ENCODE peak calls at places on chromosomes 5 and 9, in six cellular contexts. J is upper lobe of right lung, B is pancreas, N is HCT116, A is PC-3, S is fibroblast of lung. L is an unnamed sample.

GRCh38 chr5:110354896-110355295 is 371.6 kb downstream of the TMEM232 start:
- DNase-seq in N (no peak), J (no peak), B (no peak), A (no peak), S (no peak), L (no peak)

GRCh38 chr9:84136119-84136868 is 155.7 kb downstream of the RMI1 start:
- DNase-seq in S (peak; percentile 48), A (peak; percentile 72), J (no peak), B (no peak), N (no peak), L (no peak)

GRCh38 chr9:113609562-113610318 is 146.2 kb downstream of the RGS3 start:
- DNase-seq in S (peak; percentile 62), N (no peak), J (peak; percentile 86), A (no peak), B (peak; percentile 92), L (peak; percentile 96)

GRCh38 chr5:134006119-134006514 is 1.3 kb upstream of the VDAC1 start:
- DNase-seq in J (no peak), B (no peak), N (no peak), A (no peak), S (no peak), L (no peak)

GRCh38 chr5:943874-944620 is 51.4 kb downstream of the TRIP13 start:
- DNase-seq in N (no peak), A (no peak), J (peak; percentile 40), S (no peak), B (no peak), L (no peak)

GRCh38 chr5:103174147-103174546 is 54.0 kb downstream of the PPIP5K2 start:
- DNase-seq in A (no peak), B (no peak), S (peak; percentile 6), J (no peak), N (no peak), L (peak; percentile 0)

GRCh38 chr5:91058575-91058974 is 324.5 kb downstream of the ARRDC3 start:
- DNase-seq in N (no peak), J (no peak), B (no peak), A (peak; percentile 95), S (no peak), L (no peak)

GRCh38 chr9:76828462-76828861 is 64.2 kb downstream of the PCA3 start:
- DNase-seq in A (no peak), N (no peak), J (no peak), S (peak; percentile 9), B (no peak), L (peak; percentile 38)

GRCh38 chr9:136572003-136572595 is 26.3 kb upstream of the NOTCH1 start:
- DNase-seq in B (peak; percentile 67), N (no peak), J (no peak), A (peak; percentile 4), S (peak; percentile 82), L (peak; percentile 81)

GRCh38 chr5:91212336-91213092 is 170.6 kb downstream of the ARRDC3 start:
- DNase-seq in N (no peak), A (peak; percentile 76), J (no peak), S (peak; percentile 92), B (no peak), L (no peak)

GRCh38 chr9:95726756-95727155 is 148.7 kb upstream of the ERCC6L2 start:
- DNase-seq in B (no peak), A (peak; percentile 62), N (peak; percentile 26), S (peak; percentile 36), J (no peak), L (peak; percentile 72)

GRCh38 chr5:154042751-154043150 is 4.0 kb downstream of the MFAP3 start:
- DNase-seq in J (no peak), A (no peak), B (no peak), S (no peak), N (no peak), L (peak; percentile 52)

GRCh38 chr9:127968717-127969383 is 11.9 kb downstream of the EEIG1 start:
- DNase-seq in B (peak; percentile 85), S (peak; percentile 92), A (peak; percentile 36), J (no peak), N (peak; percentile 67), L (no peak)

GRCh38 chr5:31806566-31806965 is 167.6 kb downstream of the PDZD2 start:
- DNase-seq in N (no peak), J (no peak), S (no peak), A (no peak), B (no peak), L (no peak)

GRCh38 chr5:151923865-151924264 is 786 bp downstream of the GLRA1 start:
- DNase-seq in A (peak; percentile 42), N (no peak), S (no peak), B (no peak), J (no peak), L (peak; percentile 12)

GRCh38 chr5:143101134-143101533 is 302.4 kb downstream of the NR3C1 start:
- DNase-seq in A (no peak), B (no peak), S (no peak), N (no peak), J (no peak), L (no peak)

GRCh38 chr9:71797266-71797665 is 29.0 kb upstream of the CEMIP2 start:
- DNase-seq in J (no peak), B (no peak), S (no peak), N (no peak), A (no peak), L (no peak)

GRCh38 chr9:6788175-6789016 is 30.6 kb downstream of the KDM4C start:
- DNase-seq in S (peak; percentile 61), J (no peak), B (no peak), A (peak; percentile 76), N (peak; percentile 24), L (peak; percentile 44)

GRCh38 chr9:73714294-73714693 is 562.6 kb downstream of the ANXA1 start:
- DNase-seq in S (peak; percentile 44), A (peak; percentile 7), N (no peak), B (no peak), J (no peak), L (no peak)

GRCh38 chr5:76709762-76710161 is 6.2 kb upstream of the F2R start:
- DNase-seq in N (no peak), A (peak; percentile 33), B (no peak), J (no peak), S (peak; percentile 93), L (peak; percentile 71)

GRCh38 chr9:131585375-131585774 is 40.1 kb downstream of the PRRT1B start:
- DNase-seq in J (no peak), A (no peak), N (no peak), S (no peak), B (no peak), L (peak; percentile 43)

GRCh38 chr9:136204838-136205706 is at the start of gene LHX3:
- DNase-seq in A (no peak), B (peak; percentile 78), J (no peak), N (no peak), S (no peak), L (peak; percentile 90)

GRCh38 chr5:1387876-1388275 is 43.0 kb upstream of the CLPTM1L start:
- DNase-seq in N (no peak), B (no peak), J (no peak), A (no peak), S (no peak), L (no peak)

GRCh38 chr5:133292300-133292699 is 240.5 kb downstream of the HSPA4 start:
- DNase-seq in B (no peak), N (peak; percentile 69), A (peak; percentile 66), J (no peak), S (peak; percentile 7), L (no peak)

GRCh38 chr5:79975422-79975821 is 15.6 kb downstream of the MTX3 start:
- DNase-seq in A (no peak), B (no peak), N (no peak), S (peak; percentile 9), J (no peak), L (no peak)

GRCh38 chr9:92208693-92209524 is 84.6 kb downstream of the IARS1 start:
- DNase-seq in B (no peak), N (no peak), S (peak; percentile 23), A (no peak), J (no peak), L (no peak)
- H3K36me3 ChIP-seq in B (peaks cover 22% of the 10 kb centered on the region), N (peaks cover 58% of the 10 kb centered on the region), S (peaks cover 9% of the 10 kb centered on the region), A (peaks cover 29% of the 10 kb centered on the region), J (peaks cover 61% of the 10 kb centered on the region), L (peaks cover 37% of the 10 kb centered on the region)

DNA sequence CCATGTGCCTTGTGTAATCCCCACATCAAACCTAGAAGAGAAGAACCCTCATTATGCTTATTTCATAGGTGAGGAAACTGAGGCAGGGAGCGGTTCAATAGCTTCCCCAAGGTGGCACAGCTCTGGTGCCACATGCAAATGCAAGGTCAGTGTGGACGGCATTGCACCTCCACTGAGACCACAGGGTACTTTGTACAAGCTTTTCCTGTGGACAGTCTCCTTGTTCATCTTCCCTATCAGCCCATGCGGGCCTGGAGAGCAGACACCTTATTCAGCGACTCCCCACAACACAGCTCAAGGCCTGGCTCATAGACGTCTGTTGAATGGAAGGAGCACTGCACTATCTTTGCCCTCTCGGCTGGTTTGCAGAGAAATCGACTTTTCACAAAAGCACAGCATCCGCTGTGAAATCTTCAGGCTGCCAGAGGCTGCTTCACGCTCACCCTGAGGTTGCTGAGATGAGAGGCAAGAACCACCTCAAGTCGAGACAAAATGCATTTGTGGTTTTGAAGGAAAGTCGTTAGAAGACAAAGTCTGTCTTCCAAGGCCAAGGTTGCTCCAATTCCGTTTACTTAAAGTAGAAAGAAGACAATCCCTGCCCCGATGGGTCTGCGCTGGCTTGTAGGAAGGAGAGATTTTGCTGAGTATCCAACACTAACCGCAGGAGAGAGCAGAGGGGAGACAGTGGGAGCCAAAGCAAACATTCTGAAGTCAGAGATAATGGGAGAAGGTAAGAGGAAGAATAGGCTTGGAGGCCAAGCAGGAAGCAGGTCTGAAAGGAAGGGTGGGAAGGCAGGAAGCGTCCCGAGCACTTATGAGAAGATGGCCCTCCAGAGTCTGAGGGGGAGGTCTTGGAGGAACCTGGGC is 34.2 kb upstream of the STRBP start:
- DNase-seq in B (no peak), S (no peak), N (no peak), A (no peak), J (no peak), L (no peak)
- H3K27ac ChIP-seq in B (no peak overlapping the region), S (no peak overlapping the region), N (no peak overlapping the region), A (no peak overlapping the region), J (no peak overlapping the region), L (no peak overlapping the region)

GRCh38 chr9:20321683-20322082 is 300.6 kb downstream of the MLLT3 start:
- DNase-seq in N (no peak), A (no peak), S (no peak), J (no peak), B (no peak), L (no peak)

GRCh38 chr9:20319641-20320337 is 302.5 kb downstream of the MLLT3 start:
- DNase-seq in B (no peak), N (peak; percentile 8), A (peak; percentile 19), J (no peak), S (peak; percentile 96), L (peak; percentile 72)

GRCh38 chr9:20319241-20319640 is 303.1 kb downstream of the MLLT3 start:
- DNase-seq in A (no peak), J (no peak), S (peak; percentile 13), N (no peak), B (no peak), L (no peak)

GRCh38 chr9:20322212-20322611 is 300.1 kb downstream of the MLLT3 start:
- DNase-seq in N (no peak), A (no peak), S (no peak), B (no peak), J (no peak), L (no peak)

GRCh38 chr9:20320921-20321320 is 301.4 kb downstream of the MLLT3 start:
- DNase-seq in A (no peak), B (no peak), N (no peak), S (no peak), J (no peak), L (no peak)
- TF ChIP-seq CTCF in A (no peak), B (no peak), N (no peak), S (no peak), J (no peak), L (no peak)

DNA sequence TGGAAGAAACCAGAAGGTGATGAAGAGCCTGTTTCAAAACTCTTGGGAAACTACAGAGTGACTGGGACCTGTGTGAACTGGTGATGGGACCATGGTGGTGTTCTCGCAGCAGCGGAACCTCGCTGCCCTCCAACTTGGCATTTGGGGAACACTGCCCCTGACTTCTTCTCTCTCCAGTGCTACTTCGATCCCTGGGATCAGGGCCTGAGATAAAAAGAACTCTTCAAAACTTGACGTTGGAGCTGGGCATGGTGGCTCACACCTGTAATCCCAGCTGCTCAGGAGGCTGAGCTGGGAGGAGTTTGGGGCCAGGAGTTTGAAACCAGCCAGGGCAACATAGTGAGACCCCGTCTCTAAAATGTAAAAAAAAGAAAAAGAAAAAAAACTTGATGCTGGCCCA is 18.1 kb downstream of the PITX1 start:
- DNase-seq in B (no peak), N (no peak), J (peak; percentile 20), A (no peak), S (no peak), L (no peak)
- H3K36me3 ChIP-seq in B (no peaks in the 10 kb centered on the region), N (no peaks in the 10 kb centered on the region), J (no peaks in the 10 kb centered on the region), A (no peaks in the 10 kb centered on the region), S (no peaks in the 10 kb centered on the region), L (no peaks in the 10 kb centered on the region)

L was measured in cardiac muscle cell.